ENCODE peak calls at places on chromosomes 4 and X, in eight cellular contexts. O is H54; F is iPS-NIHi11; E is IMR-90; B is HEK293T; Y is stimulated activated CD4-positive, alpha-beta T cell treated with anti-CD3 and anti-CD28 coated beads, Interleukin-4, amount 100 ng/mL, for 4 hours; A is central memory CD4-positive, alpha-beta T cell; S is amniotic epithelial cell. X is an unnamed sample.

GRCh38 chr4:3521621-3522325 is 10.4 kb downstream of the LRPAP1 start:
- DNase-seq in O (no peak), F (no peak), E (no peak), B (no peak), Y (no peak), A (no peak), S (no peak), X (no peak)

GRCh38 chrX:130529531-130529930 is 127.7 kb downstream of the RBMX2 start:
- DNase-seq in O (peak), F (peak), E (no peak), B (no peak), Y (no peak), A (no peak), S (no peak), X (no peak)

GRCh38 chrX:65705439-65705838 is 38.0 kb downstream of the MSN start:
- DNase-seq in O (no peak), F (no peak), E (no peak), B (no peak), Y (no peak), A (no peak), S (no peak), X (no peak)

GRCh38 chr4:155423671-155424070 is 46.9 kb upstream of the MAP9 start:
- DNase-seq in O (no peak), F (no peak), E (no peak), B (no peak), Y (no peak), A (no peak), S (no peak), X (no peak)

GRCh38 chr4:52076731-52077130 is 25.6 kb downstream of the SPATA18 start:
- DNase-seq in O (no peak), F (peak), E (no peak), B (no peak), Y (no peak), A (no peak), S (no peak), X (no peak)

GRCh38 chrX:130788786-130789581 is 114.0 kb downstream of the ENOX2 start:
- DNase-seq in O (no peak), F (no peak), E (peak), B (no peak), Y (no peak), A (no peak), S (peak), X (no peak)

GRCh38 chr4:3871181-3871852 is 105.1 kb downstream of the ADRA2C start:
- DNase-seq in O (no peak), F (peak), E (no peak), B (peak), Y (no peak), A (no peak), S (no peak), X (no peak)

GRCh38 chr4:154313004-154313587 is 178.5 kb downstream of the DCHS2 start:
- DNase-seq in O (no peak), F (no peak), E (no peak), B (no peak), Y (no peak), A (no peak), S (no peak), X (no peak)

GRCh38 chrX:45767021-45767491 is 566.4 kb upstream of the DIPK2B start:
- DNase-seq in O (no peak), F (no peak), E (peak), B (no peak), Y (no peak), A (peak), S (peak), X (peak)

X was measured in H4.